ENCODE peak calls at places on chromosomes 6 and 20, in four cellular contexts. X is GM12878, C is NT2/D1, E is HepG2. L is an unnamed sample.

GRCh38 chr20:63941282-63942060 is 14.7 kb downstream of the UCKL1 start:
- DNase-seq in E (no peak), X (no peak), C (no peak), L (peak)

GRCh38 chr6:1679691-1680068 is 70.0 kb downstream of the FOXC1 start:
- DNase-seq in C (no peak), X (no peak), E (peak), L (no peak)

GRCh38 chr20:47673671-47673955 is 111.7 kb downstream of the SULF2 start:
- DNase-seq in X (no peak), C (no peak), E (no peak), L (no peak)

GRCh38 chr20:1178103-1178502 is 6.7 kb downstream of the TMEM74B start:
- DNase-seq in E (no peak), X (no peak), C (no peak), L (no peak)

GRCh38 chr6:147642458-147642857 is 134.0 kb downstream of the SAMD5 start:
- DNase-seq in X (no peak), C (no peak), E (no peak), L (no peak)

GRCh38 chr20:34022154-34022842 is 28.6 kb downstream of the RALY start:
- DNase-seq in X (peak), E (peak), C (no peak), L (peak)

GRCh38 chr20:16713056-16713455 is 16.8 kb upstream of the SNRPB2 start:
- DNase-seq in E (no peak), X (no peak), C (no peak), L (no peak)

GRCh38 chr20:1822564-1823420 is 72.4 kb upstream of the SIRPA start:
- DNase-seq in C (no peak), E (peak), X (no peak), L (no peak)

GRCh38 chr6:44120692-44121443 is 6.4 kb downstream of the MRPL14 start:
- DNase-seq in X (no peak), E (no peak), C (no peak), L (no peak)

GRCh38 chr20:25203891-25204320 is 8.4 kb downstream of the ENTPD6 start:
- DNase-seq in C (no peak), E (no peak), X (no peak), L (no peak)

GRCh38 chr6:148455225-148455624 is 112.6 kb downstream of the SASH1 start:
- DNase-seq in X (no peak), E (no peak), C (no peak), L (no peak)

GRCh38 chr20:64247970-64248841 is 7.3 kb upstream of the PCMTD2 start:
- DNase-seq in E (no peak), C (no peak), X (no peak), L (no peak)

GRCh38 chr6:106377061-106377540 is 16.6 kb downstream of the CRYBG1 start:
- DNase-seq in E (no peak), C (no peak), X (no peak), L (no peak)

GRCh38 chr20:37263686-37264085 is 2.1 kb upstream of the GHRH start:
- DNase-seq in C (no peak), E (no peak), X (no peak), L (no peak)

GRCh38 chr6:97674802-97675201 is 391.8 kb upstream of the MMS22L start:
- DNase-seq in E (no peak), C (no peak), X (no peak), L (no peak)

GRCh38 chr20:43352996-43353395 is 104.7 kb upstream of the SRSF6 start:
- DNase-seq in E (no peak), C (no peak), X (no peak), L (no peak)

GRCh38 chr6:105985098-105985815 is 100.9 kb upstream of the PRDM1 start:
- DNase-seq in X (no peak), C (no peak), E (no peak), L (no peak)

GRCh38 chr20:2604506-2604835 is 48.0 kb upstream of the NOP56 start:
- DNase-seq in E (no peak), X (no peak), C (no peak), L (no peak)

GRCh38 chr20:19015326-19015725 is 197.1 kb upstream of the SLC24A3 start:
- DNase-seq in X (no peak), E (no peak), C (peak), L (no peak)

GRCh38 chr20:38722708-38723068 is 1.6 kb upstream of the SLC32A1 start:
- DNase-seq in C (no peak), X (no peak), E (no peak), L (no peak)

GRCh38 chr6:3320238-3320637 is 61.5 kb downstream of the PSMG4 start:
- DNase-seq in X (no peak), C (no peak), E (no peak), L (no peak)

GRCh38 chr6:45116714-45117410 is 211.3 kb upstream of the RUNX2 start:
- DNase-seq in E (no peak), C (no peak), X (no peak), L (no peak)

GRCh38 chr6:149013932-149014331 is 267.1 kb downstream of the UST start:
- DNase-seq in E (no peak), X (no peak), C (no peak), L (no peak)

GRCh38 chr6:165606740-165607008 is 56.4 kb downstream of the PDE10A start:
- DNase-seq in C (no peak), X (no peak), E (no peak), L (no peak)

GRCh38 chr6:101926149-101926925 is 532.8 kb downstream of the GRIK2 start:
- DNase-seq in X (no peak), C (no peak), E (no peak), L (no peak)

GRCh38 chr6:99745651-99746050 is 139.0 kb downstream of the PRDM13 start:
- DNase-seq in E (no peak), C (no peak), X (no peak), L (no peak)

GRCh38 chr6:71194730-71195129 is 93.9 kb upstream of the OGFRL1 start:
- DNase-seq in E (no peak), C (no peak), X (no peak), L (no peak)

GRCh38 chr6:44339763-44340625 is 2.5 kb upstream of the SPATS1 start:
- DNase-seq in E (no peak), X (no peak), C (no peak), L (no peak)

GRCh38 chr6:132122871-132123270 is 171.7 kb upstream of the CCN2 start:
- DNase-seq in X (no peak), E (peak), C (no peak), L (peak)

GRCh38 chr20:1294497-1294896 is 28.4 kb downstream of the SNPH start:
- DNase-seq in C (no peak), X (no peak), E (no peak), L (no peak)

GRCh38 chr6:39882567-39882953 is 51.7 kb downstream of the MOCS1 start:
- DNase-seq in E (peak), C (no peak), X (no peak), L (no peak)

GRCh38 chr20:34037121-34037520 is 43.4 kb downstream of the RALY start:
- DNase-seq in X (no peak), E (no peak), C (no peak), L (no peak)

GRCh38 chr6:122735618-122736017 is 43.9 kb upstream of the FABP7 start:
- DNase-seq in E (no peak), C (no peak), X (no peak), L (peak)

GRCh38 chr6:2476376-2476775 is 231.0 kb upstream of the GMDS start:
- DNase-seq in C (no peak), X (no peak), E (no peak), L (no peak)

GRCh38 chr6:35415065-35415880 is 36.9 kb upstream of the FANCE start:
- DNase-seq in C (peak), X (no peak), E (peak), L (peak)

GRCh38 chr6:130766239-130767144 is 60.7 kb upstream of the SMLR1 start:
- DNase-seq in C (no peak), E (no peak), X (no peak), L (no peak)

GRCh38 chr6:131917763-131918649 is 33.2 kb downstream of the CCN2 start:
- DNase-seq in X (no peak), C (no peak), E (no peak), L (no peak)

GRCh38 chr6:2531426-2532208 is 219.1 kb downstream of the MYLK4 start:
- DNase-seq in C (no peak), E (no peak), X (no peak), L (no peak)

DNA sequence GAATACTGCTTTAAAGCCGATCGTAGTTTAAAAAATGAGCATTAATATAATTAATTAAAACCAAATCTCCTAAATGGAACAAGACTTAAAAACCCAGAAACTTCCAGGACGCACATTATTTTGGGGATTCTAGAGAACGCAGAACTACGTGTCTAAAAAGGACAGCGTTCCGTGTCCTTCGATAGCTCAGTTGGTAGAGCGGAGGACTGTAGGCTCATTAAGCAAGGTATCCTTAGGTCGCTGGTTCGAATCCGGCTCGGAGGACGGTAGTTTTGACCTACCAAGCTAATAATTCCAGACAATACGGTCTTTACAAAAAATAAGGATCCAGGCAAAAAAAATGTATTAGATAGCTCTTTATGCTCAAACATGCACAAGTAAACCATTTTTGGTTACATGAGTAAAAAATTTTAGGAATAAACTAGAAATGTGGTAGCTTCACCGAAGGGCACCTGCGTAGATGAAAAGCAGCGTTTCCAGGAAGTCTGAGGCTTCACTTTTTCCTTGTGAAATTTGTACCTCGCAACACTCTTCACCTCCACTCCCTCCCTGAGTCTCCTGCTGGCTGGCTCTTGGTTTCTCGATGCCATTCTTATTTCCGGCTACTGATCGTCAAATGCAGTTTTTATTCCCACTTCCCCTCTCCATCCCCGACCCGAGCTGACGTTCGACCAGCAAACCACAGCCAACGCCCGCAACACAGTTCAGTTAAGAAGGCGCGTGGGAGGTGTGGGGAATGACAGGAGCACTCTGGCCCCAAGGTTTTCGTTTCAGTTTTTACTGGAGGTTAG is 19.6 kb upstream of the ABT1 start:
- DNase-seq in E (peak), C (peak), X (no peak), L (no peak)
- TF ChIP-seq SUZ12 in E (no peak), C (no peak), X (no peak), L (no peak)

GRCh38 chr6:139134817-139135577 is at the start of gene HECA:
- DNase-seq in C (peak), X (no peak), E (peak), L (peak)

GRCh38 chr6:139137716-139138115 is 2.8 kb downstream of the HECA start:
- DNase-seq in E (no peak), C (no peak), X (no peak), L (no peak)

GRCh38 chr6:139133272-139133671 is 1.6 kb upstream of the HECA start:
- DNase-seq in C (no peak), E (peak), X (no peak), L (no peak)

GRCh38 chr6:139133733-139134360 is 1.0 kb upstream of the HECA start:
- DNase-seq in X (no peak), C (no peak), E (no peak), L (no peak)

GRCh38 chr6:139135578-139136545 is 982 bp downstream of the HECA start:
- DNase-seq in E (no peak), X (no peak), C (no peak), L (peak)
- TF ChIP-seq SUZ12 in E (no peak), X (no peak), C (no peak), L (no peak)

DNA sequence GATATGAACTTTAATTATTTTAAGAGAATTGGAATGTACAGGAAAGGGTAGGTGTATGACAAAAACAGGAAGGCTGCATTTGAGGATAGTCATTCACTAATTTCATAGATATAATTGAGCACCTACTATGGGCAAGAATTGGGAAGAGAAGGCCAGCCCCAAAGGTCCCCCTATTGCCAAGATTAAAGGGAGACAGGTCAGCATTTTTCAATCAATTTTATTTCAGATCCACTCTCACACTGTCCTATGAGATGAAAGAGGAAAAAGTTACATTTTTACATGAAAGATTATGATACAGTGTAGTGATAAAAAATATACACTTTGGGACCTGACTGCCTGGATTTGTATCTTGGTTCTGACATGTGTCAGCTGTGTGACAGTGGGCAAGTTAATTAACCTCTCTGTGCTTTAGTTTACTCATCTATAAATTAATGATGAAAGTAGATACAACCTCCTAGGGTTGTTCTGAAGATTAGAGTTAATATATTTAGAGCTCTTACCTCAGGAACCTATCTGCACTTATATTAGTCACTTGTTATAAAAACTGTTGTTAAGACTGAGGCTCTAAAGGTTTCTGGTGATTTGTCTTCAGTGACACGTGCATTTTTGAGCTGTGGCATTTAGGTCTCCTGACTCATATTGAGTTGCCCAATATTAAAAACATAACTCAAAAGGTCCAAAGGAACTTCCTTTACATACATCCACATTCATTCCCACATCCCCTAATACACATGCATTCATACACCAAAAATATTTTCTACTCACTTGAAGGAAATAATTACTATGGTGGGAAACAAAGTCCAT is 45.7 kb downstream of the SCGN start:
- DNase-seq in X (no peak), E (no peak), C (no peak), L (no peak)
- TF ChIP-seq SUZ12 in X (no peak), E (no peak), C (no peak), L (no peak)

DNA sequence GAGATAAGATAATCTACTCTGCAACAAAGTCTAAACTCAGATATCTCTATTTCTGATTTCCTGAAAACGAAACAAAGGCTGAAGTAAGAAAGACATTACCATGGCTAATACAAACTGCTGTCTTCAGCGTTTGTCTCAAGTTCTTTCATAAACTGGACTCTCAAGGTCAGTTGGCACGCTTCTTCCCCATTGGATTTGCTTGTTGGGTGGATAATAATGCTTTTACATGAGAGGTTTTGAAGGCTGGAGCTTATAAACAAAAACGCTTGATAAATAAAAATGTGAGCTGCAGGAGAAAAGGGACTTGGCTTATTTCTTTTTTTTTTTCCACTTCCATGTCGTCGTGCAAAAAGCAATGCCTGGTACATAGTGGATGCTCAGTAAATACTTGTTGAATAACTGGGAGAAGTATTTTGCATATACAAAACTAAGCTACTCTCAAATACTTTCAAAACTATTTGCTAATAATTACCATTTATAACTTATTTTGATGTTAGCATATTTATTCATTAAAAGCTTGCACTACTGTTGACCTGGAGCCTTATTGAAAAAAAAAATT is 65.7 kb upstream of the EEF1A1 start:
- DNase-seq in C (no peak), E (no peak), X (peak), L (no peak)
- TF ChIP-seq SUZ12 in C (no peak), E (no peak), X (no peak), L (no peak)

GRCh38 chr6:16105056-16105455 is 23.8 kb upstream of the MYLIP start:
- DNase-seq in C (no peak), E (no peak), X (no peak), L (no peak)

GRCh38 chr6:16102208-16102607 is 26.7 kb upstream of the MYLIP start:
- DNase-seq in C (no peak), E (no peak), X (no peak), L (no peak)

GRCh38 chr6:16104624-16105023 is 24.3 kb upstream of the MYLIP start:
- DNase-seq in C (no peak), X (no peak), E (no peak), L (no peak)

GRCh38 chr6:16105874-16106273 is 23.0 kb upstream of the MYLIP start:
- DNase-seq in X (no peak), E (no peak), C (no peak), L (no peak)

DNA sequence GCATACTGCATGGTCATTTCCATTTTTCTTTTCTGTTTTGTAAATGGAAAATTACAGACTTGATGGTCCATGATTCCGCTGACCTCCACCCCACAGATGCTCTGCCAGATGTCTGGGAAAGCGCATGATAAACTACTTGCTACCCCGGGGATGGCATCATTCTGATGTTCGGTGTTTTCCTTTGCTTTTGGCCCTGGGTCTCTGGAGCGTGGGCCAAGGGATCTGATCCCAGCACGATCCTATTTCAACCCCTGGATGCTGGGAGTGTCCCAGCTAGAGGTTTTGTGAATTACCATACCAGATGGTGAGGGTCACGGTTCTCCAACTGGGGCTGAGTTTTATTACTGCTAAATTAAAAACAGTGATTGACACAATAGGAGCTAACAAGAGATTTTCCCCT is 25.2 kb upstream of the MYLIP start:
- DNase-seq in X (no peak), E (no peak), C (no peak), L (no peak)
- TF ChIP-seq SUZ12 in X (no peak), E (no peak), C (no peak), L (no peak)

GRCh38 chr6:145745861-145746260 is 10.5 kb upstream of the EPM2A start:
- DNase-seq in X (no peak), C (no peak), E (no peak), L (no peak)

GRCh38 chr6:145752638-145753037 is 17.3 kb upstream of the EPM2A start:
- DNase-seq in E (no peak), X (no peak), C (no peak), L (no peak)

GRCh38 chr6:145744619-145745018 is 9.3 kb upstream of the EPM2A start:
- DNase-seq in E (no peak), X (no peak), C (no peak), L (no peak)

GRCh38 chr6:145749632-145750031 is 14.3 kb upstream of the EPM2A start:
- DNase-seq in C (no peak), E (peak), X (no peak), L (no peak)
- TF ChIP-seq SUZ12 in C (no peak), E (no peak), X (no peak), L (no peak)

GRCh38 chr6:21731411-21732031 is 138.0 kb downstream of the SOX4 start:
- DNase-seq in E (peak), X (no peak), C (no peak), L (no peak)

GRCh38 chr6:21726676-21727075 is 133.1 kb downstream of the SOX4 start:
- DNase-seq in C (no peak), X (no peak), E (no peak), L (no peak)

GRCh38 chr6:21730533-21730932 is 137.0 kb downstream of the SOX4 start:
- DNase-seq in C (no peak), E (no peak), X (no peak), L (no peak)

GRCh38 chr6:21728141-21728540 is 134.6 kb downstream of the SOX4 start:
- DNase-seq in X (no peak), E (no peak), C (no peak), L (no peak)

DNA sequence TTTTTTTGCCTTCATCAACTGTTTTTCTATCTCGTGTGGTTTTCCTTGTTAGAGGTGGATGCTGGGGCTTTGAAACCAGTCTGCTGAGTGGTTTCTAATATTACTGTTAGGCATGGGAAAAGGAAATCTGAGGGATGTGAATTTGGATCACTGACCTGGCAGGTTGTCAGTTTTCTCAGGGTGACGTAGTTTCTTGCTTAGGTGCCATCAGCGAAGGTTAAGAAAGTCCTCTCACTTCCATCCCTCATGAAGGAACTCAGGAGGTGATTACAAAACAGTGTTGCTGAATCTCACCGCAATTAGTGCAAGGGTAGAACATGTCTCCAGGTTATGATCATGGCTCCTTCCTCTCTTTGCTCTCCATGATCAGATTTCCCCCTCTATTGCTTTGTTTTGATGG is 135.9 kb downstream of the SOX4 start:
- DNase-seq in E (no peak), C (no peak), X (no peak), L (no peak)
- TF ChIP-seq SUZ12 in E (no peak), C (no peak), X (no peak), L (no peak)

L was measured in HEK293T.